ENCODE peak calls at places on chromosomes 6 and 20, in five cellular contexts. E is A673, C is GM23338, Q is upper lobe of left lung, V is esophagus squamous epithelium. N is an unnamed sample.

GRCh38 chr6:905541-905940 is 212.6 kb upstream of the EXOC2 start:
- DNase-seq in E (no peak), C (no peak), Q (no peak), V (no peak), N (no peak)

GRCh38 chr6:137547601-137548000 is 53.4 kb upstream of the OLIG3 start:
- DNase-seq in E (no peak), C (no peak), Q (no peak), V (no peak), N (no peak)

GRCh38 chr6:143605894-143606293 is 71.9 kb upstream of the PHACTR2 start:
- DNase-seq in E (no peak), C (no peak), Q (no peak), V (no peak), N (no peak)

GRCh38 chr20:62969179-62969760 is 16.8 kb downstream of the SLC17A9 start:
- DNase-seq in E (peak; percentile 48), C (no peak), Q (peak; percentile 17), V (no peak), N (no peak)

GRCh38 chr6:113999284-113999683 is 28.3 kb upstream of the HDAC2 start:
- DNase-seq in E (no peak), C (no peak), Q (no peak), V (no peak), N (no peak)

GRCh38 chr6:98844244-98845161 is 10.1 kb downstream of the POU3F2 start:
- DNase-seq in E (peak; percentile 58), C (no peak), Q (peak; percentile 71), V (no peak), N (no peak)

GRCh38 chr6:111551521-111552231 is 54.0 kb downstream of the TRAF3IP2 start:
- DNase-seq in E (peak; percentile 37), C (no peak), Q (peak; percentile 56), V (no peak), N (no peak)

GRCh38 chr20:59006864-59007757 is at the start of gene CTSZ:
- DNase-seq in E (no peak), C (peak; percentile 85), Q (peak; percentile 94), V (no peak), N (peak; percentile 94)

GRCh38 chr6:4004249-4004648 is 74.7 kb downstream of the FAM217A start:
- DNase-seq in E (no peak), C (no peak), Q (no peak), V (no peak), N (no peak)

GRCh38 chr6:104486003-104486402 is 373.7 kb downstream of the HACE1 start:
- DNase-seq in E (peak; percentile 13), C (no peak), Q (no peak), V (no peak), N (no peak)

GRCh38 chr20:15100506-15101160 is 763.2 kb upstream of the FLRT3 start:
- DNase-seq in E (no peak), C (no peak), Q (no peak), V (no peak), N (no peak)

GRCh38 chr6:140043357-140043756 is 668.9 kb upstream of the CITED2 start:
- DNase-seq in E (peak; percentile 66), C (no peak), Q (no peak), V (no peak), N (no peak)

GRCh38 chr6:113596907-113597583 is 260.1 kb upstream of the MARCKS start:
- DNase-seq in E (no peak), C (no peak), Q (no peak), V (no peak), N (no peak)

GRCh38 chr6:24753545-24753944 is 21.2 kb upstream of the GMNN start:
- DNase-seq in E (no peak), C (no peak), Q (no peak), V (no peak), N (no peak)

GRCh38 chr6:20879526-20879925 is 345.3 kb downstream of the CDKAL1 start:
- DNase-seq in E (no peak), C (no peak), Q (no peak), V (no peak), N (no peak)

GRCh38 chr6:18062733-18063132 is 59.7 kb downstream of the NHLRC1 start:
- DNase-seq in E (no peak), C (no peak), Q (no peak), V (no peak), N (no peak)

GRCh38 chr6:116030745-116031144 is 29.9 kb downstream of the FRK start:
- DNase-seq in E (no peak), C (no peak), Q (no peak), V (no peak), N (no peak)

GRCh38 chr6:43455034-43455747 is at the start of gene DLK2:
- DNase-seq in E (peak; percentile 36), C (peak; percentile 40), Q (peak; percentile 88), V (no peak), N (peak; percentile 81)

GRCh38 chr20:22579119-22579427 is 5.3 kb downstream of the FOXA2 start:
- DNase-seq in E (no peak), C (peak; percentile 96), Q (no peak), V (no peak), N (no peak)

GRCh38 chr20:25057234-25058050 is 497 bp downstream of the ACSS1 start:
- DNase-seq in E (peak; percentile 44), C (peak; percentile 72), Q (peak; percentile 94), V (no peak), N (peak; percentile 94)

GRCh38 chr6:68024570-68025269 is 610.4 kb upstream of the ADGRB3 start:
- DNase-seq in E (no peak), C (no peak), Q (no peak), V (no peak), N (no peak)

GRCh38 chr6:38501931-38502330 is 137.8 kb downstream of the BTBD9 start:
- DNase-seq in E (peak; percentile 64), C (no peak), Q (no peak), V (no peak), N (no peak)

GRCh38 chr6:65786815-65787214 is 79.8 kb upstream of the EYS start:
- DNase-seq in E (no peak), C (no peak), Q (peak; percentile 40), V (no peak), N (no peak)

GRCh38 chr6:56795852-56796532 is 153.3 kb upstream of the DST start:
- DNase-seq in E (no peak), C (no peak), Q (no peak), V (no peak), N (no peak)

GRCh38 chr6:148835920-148836441 is 89.2 kb downstream of the UST start:
- DNase-seq in E (peak; percentile 9), C (no peak), Q (no peak), V (no peak), N (no peak)

GRCh38 chr6:16252696-16253299 is 14.4 kb downstream of the GMPR start:
- DNase-seq in E (no peak), C (no peak), Q (no peak), V (no peak), N (no peak)

GRCh38 chr6:25801423-25801822 is 30.4 kb downstream of the SLC17A1 start:
- DNase-seq in E (no peak), C (no peak), Q (no peak), V (no peak), N (no peak)

GRCh38 chr6:72267470-72267869 is 354.4 kb upstream of the KCNQ5 start:
- DNase-seq in E (no peak), C (no peak), Q (no peak), V (no peak), N (no peak)

GRCh38 chr6:69489970-69490369 is 306.8 kb downstream of the LMBRD1 start:
- DNase-seq in E (no peak), C (no peak), Q (no peak), V (no peak), N (no peak)

GRCh38 chr6:109050012-109050411 is 44.6 kb downstream of the SESN1 start:
- DNase-seq in E (no peak), C (no peak), Q (no peak), V (no peak), N (no peak)

GRCh38 chr6:111651185-111652034 is 45.7 kb upstream of the TRAF3IP2 start:
- DNase-seq in E (no peak), C (no peak), Q (peak; percentile 40), V (no peak), N (no peak)

GRCh38 chr6:34938268-34938667 is 49.2 kb downstream of the ANKS1A start:
- DNase-seq in E (no peak), C (no peak), Q (no peak), V (no peak), N (no peak)

GRCh38 chr6:54267798-54268197 is 40.4 kb upstream of the TINAG start:
- DNase-seq in E (peak; percentile 78), C (peak; percentile 81), Q (no peak), V (no peak), N (no peak)

GRCh38 chr20:56422131-56422823 is 10.2 kb downstream of the CASS4 start:
- DNase-seq in E (peak; percentile 15), C (no peak), Q (no peak), V (no peak), N (no peak)

GRCh38 chr6:163494279-163494727 is 79.8 kb downstream of the QKI start:
- DNase-seq in E (peak; percentile 34), C (no peak), Q (no peak), V (no peak), N (no peak)

GRCh38 chr20:4091332-4092135 is 76.2 kb upstream of the RNF24 start:
- DNase-seq in E (peak; percentile 61), C (peak; percentile 90), Q (no peak), V (no peak), N (peak; percentile 83)

GRCh38 chr6:9100869-9101575 is 665.7 kb upstream of the SLC35B3 start:
- DNase-seq in E (peak; percentile 44), C (no peak), Q (no peak), V (no peak), N (no peak)

GRCh38 chr6:9095671-9096260 is 660.4 kb upstream of the SLC35B3 start:
- DNase-seq in E (peak; percentile 6), C (no peak), Q (no peak), V (no peak), N (no peak)
- H3K27ac ChIP-seq in E (no peak overlapping the region), C (no peak overlapping the region), Q (no peak overlapping the region), V (no peak overlapping the region), N (no peak overlapping the region)

GRCh38 chr6:83514877-83515466 is 2.6 kb downstream of the PRSS35 start:
- DNase-seq in E (peak; percentile 78), C (peak; percentile 76), Q (no peak), V (no peak), N (no peak)
- TF ChIP-seq CTCF in E (peak; percentile 82), C (peak; percentile 98), Q (peak; percentile 79), V (peak; percentile 25), N (peak; percentile 74)

DNA sequence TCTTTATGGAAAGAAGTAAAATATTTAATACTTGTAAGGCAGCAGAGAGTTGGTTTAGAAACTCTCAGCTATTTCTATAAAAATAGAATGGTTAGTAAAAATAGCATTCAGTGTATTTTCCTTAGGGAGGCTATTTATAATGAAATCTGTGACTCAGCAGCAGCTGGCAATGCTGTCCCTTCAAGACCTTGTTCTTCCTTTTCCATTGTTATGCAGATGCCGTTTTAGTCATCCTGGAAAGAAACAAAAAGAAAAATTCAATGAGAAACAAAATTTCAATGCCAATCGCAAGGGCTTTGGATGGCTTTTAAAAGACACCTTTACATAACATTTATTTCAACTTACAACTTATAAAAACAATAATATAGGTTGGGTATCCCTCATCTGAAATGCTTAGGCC is 17.5 kb downstream of the MPC1 start:
- DNase-seq in E (peak; percentile 70), C (peak; percentile 91), Q (no peak), V (no peak), N (no peak)
- H3K27ac ChIP-seq in E (no peak overlapping the region), C (peak overlapping the region; percentile 88), Q (no peak overlapping the region), V (no peak overlapping the region), N (peak overlapping the region; percentile 4)

DNA sequence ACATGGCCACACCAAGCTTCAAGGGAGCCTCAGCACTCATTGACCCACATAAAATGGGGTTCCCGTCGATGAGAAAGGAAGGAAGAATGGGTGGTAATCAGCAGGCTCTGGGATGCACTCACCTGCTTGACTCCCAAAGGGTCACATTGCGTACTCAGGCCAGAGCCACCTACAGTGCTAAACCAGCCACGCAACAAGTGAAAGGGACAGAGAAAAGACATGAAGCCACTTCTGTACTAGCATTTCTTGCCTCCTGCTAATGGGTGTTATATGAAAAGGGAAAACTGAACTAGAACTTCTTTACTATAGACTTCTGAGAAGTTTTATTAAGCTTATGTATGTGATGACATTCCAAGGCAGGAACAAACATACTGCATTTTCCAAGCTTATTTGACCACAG is 95.9 kb upstream of the GCM1 start:
- DNase-seq in E (no peak), C (no peak), Q (no peak), V (no peak), N (no peak)
- TF ChIP-seq CTCF in E (no peak), C (no peak), Q (no peak), V (no peak), N (no peak)